ENCODE peak calls at places on chromosomes 3 and 15, in eight cellular contexts. J, P, Q, O, U, H, T and V are unnamed samples. For H3K4me1, the result is how much of the 10 kb centered on the place peaks cover.

GRCh38 chr15:68566377-68566954 is 12.3 kb upstream of the CORO2B start:
- DNase-seq in J (no peak), P (peak), Q (no peak), O (no peak), U (no peak), H (no peak), T (no peak), V (no peak)

GRCh38 chr3:172685331-172686214 is 25.3 kb downstream of the NCEH1 start:
- DNase-seq in J (no peak), P (no peak), Q (no peak), O (no peak), U (no peak), H (no peak), T (no peak), V (no peak)

GRCh38 chr3:42213417-42213816 is 52.6 kb downstream of the CCK start:
- DNase-seq in J (no peak), P (no peak), Q (no peak), O (no peak), U (peak), H (no peak), T (peak), V (peak)

GRCh38 chr15:64791401-64791800 is 16.0 kb upstream of the RBPMS2 start:
- DNase-seq in J (no peak), P (no peak), Q (no peak), O (no peak), U (no peak), H (no peak), T (no peak), V (no peak)

GRCh38 chr3:157589168-157589567 is 86.0 kb upstream of the VEPH1 start:
- DNase-seq in J (peak), P (no peak), Q (no peak), O (no peak), U (no peak), H (no peak), T (no peak), V (no peak)

GRCh38 chr3:47409284-47409683 is 28.5 kb downstream of the PTPN23 start:
- DNase-seq in J (no peak), P (no peak), Q (peak), O (no peak), U (no peak), H (no peak), T (no peak), V (no peak)

GRCh38 chr3:194300392-194300758 is 50.8 kb downstream of the CPN2 start:
- DNase-seq in J (peak), P (peak), Q (no peak), O (no peak), U (no peak), H (no peak), T (no peak), V (peak)

GRCh38 chr15:77864211-77865105 is 213.1 kb downstream of the TBC1D2B start:
- DNase-seq in J (no peak), P (no peak), Q (no peak), O (no peak), U (no peak), H (no peak), T (no peak), V (no peak)

GRCh38 chr3:158909870-158910269 is 108.0 kb downstream of the MFSD1 start:
- DNase-seq in J (peak), P (no peak), Q (no peak), O (no peak), U (no peak), H (no peak), T (no peak), V (no peak)

GRCh38 chr3:112133606-112134334 is 722 bp upstream of the GCSAM start:
- DNase-seq in J (no peak), P (no peak), Q (no peak), O (no peak), U (no peak), H (no peak), T (no peak), V (no peak)
- H3K4me1 ChIP-seq in J (under half), P (under half), Q (under half), O (under half), U (half or more), H (under half), T (half or more), V (under half)

DNA sequence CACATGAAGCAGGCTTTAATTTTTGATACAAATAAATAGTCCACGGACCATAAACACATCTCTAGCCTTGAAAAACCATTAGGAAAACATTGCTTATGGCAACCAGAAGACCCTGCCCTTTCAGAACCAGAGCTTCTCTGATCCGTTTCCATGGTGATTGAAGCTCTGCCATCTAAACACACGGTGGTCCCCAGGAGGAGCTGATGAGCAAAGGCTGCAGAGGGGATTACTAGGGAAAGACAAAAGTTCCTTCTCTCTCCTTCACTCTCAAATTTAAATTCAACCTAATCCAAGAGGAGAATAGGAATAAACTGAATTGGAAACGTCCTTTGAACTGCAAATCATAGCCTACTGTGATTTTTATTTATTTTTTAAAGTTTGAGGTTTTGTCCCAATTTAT is 122.1 kb upstream of the ATP10A start:
- DNase-seq in J (no peak), P (no peak), Q (no peak), O (no peak), U (no peak), H (no peak), T (no peak), V (no peak)
- H3K4me1 ChIP-seq in J (under half), P (under half), Q (under half), O (under half), U (under half), H (under half), T (under half), V (under half)

GRCh38 chr3:23859012-23859743 is 53.4 kb downstream of the UBE2E1 start:
- DNase-seq in J (peak), P (no peak), Q (no peak), O (no peak), U (no peak), H (no peak), T (no peak), V (no peak)
- H3K4me1 ChIP-seq in J (under half), P (under half), Q (under half), O (under half), U (under half), H (under half), T (under half), V (under half)

GRCh38 chr3:71692139-71692538 is 33.1 kb downstream of the EIF4E3 start:
- DNase-seq in J (no peak), P (no peak), Q (no peak), O (no peak), U (no peak), H (no peak), T (no peak), V (no peak)
- H3K4me1 ChIP-seq in J (half or more), P (under half), Q (under half), O (under half), U (under half), H (under half), T (under half), V (under half)

DNA sequence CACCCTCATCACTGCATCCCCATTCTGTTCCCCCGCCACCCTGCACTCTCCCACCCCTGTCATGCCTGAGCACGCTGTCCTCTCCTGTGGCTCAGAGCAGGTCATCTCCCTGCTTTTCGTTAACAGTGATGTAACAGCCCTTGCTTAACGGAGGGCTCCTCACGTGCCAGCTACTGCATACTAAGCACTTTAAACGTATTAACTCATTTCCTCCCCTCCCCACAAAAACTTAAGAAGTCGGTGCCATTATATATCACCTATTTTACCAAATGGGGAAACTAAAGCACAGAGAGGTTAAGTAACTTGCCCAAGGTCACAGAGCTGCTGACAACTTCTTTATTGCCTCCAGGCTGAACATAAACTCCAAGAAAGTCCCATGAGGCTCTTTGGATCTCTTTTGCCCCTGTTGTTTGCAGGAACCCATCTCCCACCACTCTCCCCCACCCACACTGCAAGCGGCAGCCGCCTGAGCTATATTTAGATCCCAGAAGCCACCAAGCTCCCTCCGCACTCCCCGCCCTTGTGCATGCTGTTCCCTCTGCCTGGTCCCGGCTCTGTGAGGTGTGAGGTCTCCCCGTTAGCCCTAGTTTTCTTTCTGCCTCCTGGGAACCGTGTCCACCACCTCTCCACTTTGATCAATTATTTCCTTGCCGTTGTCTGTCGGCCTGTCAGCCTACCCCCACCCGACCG is 752 bp upstream of the CSK start:
- DNase-seq in J (peak), P (no peak), Q (peak), O (no peak), U (peak), H (no peak), T (peak), V (peak)
- H3K4me1 ChIP-seq in J (under half), P (under half), Q (half or more), O (under half), U (half or more), H (under half), T (half or more), V (under half)

GRCh38 chr15:69719527-69719926 is 266.9 kb downstream of the RPLP1 start:
- DNase-seq in J (no peak), P (no peak), Q (no peak), O (no peak), U (no peak), H (no peak), T (peak), V (peak)
- H3K4me1 ChIP-seq in J (under half), P (under half), Q (half or more), O (under half), U (under half), H (under half), T (half or more), V (under half)

GRCh38 chr15:42056934-42057743 is 36.3 kb upstream of the PLA2G4E start:
- DNase-seq in J (peak), P (peak), Q (peak), O (peak), U (peak), H (peak), T (peak), V (peak)

GRCh38 chr15:42060477-42060763 is 33.9 kb downstream of the PLA2G4D start:
- DNase-seq in J (no peak), P (no peak), Q (no peak), O (no peak), U (no peak), H (no peak), T (no peak), V (peak)

GRCh38 chr15:42059661-42060476 is 34.5 kb downstream of the PLA2G4D start:
- DNase-seq in J (peak), P (no peak), Q (no peak), O (peak), U (peak), H (peak), T (peak), V (peak)

GRCh38 chr15:42057744-42058646 is 36.4 kb downstream of the PLA2G4D start:
- DNase-seq in J (no peak), P (no peak), Q (no peak), O (no peak), U (no peak), H (peak), T (no peak), V (peak)

GRCh38 chr15:42058791-42059190 is 35.6 kb downstream of the PLA2G4D start:
- DNase-seq in J (no peak), P (no peak), Q (no peak), O (no peak), U (no peak), H (no peak), T (no peak), V (no peak)
- H3K4me1 ChIP-seq in J (under half), P (under half), Q (under half), O (under half), U (under half), H (under half), T (under half), V (under half)

DNA sequence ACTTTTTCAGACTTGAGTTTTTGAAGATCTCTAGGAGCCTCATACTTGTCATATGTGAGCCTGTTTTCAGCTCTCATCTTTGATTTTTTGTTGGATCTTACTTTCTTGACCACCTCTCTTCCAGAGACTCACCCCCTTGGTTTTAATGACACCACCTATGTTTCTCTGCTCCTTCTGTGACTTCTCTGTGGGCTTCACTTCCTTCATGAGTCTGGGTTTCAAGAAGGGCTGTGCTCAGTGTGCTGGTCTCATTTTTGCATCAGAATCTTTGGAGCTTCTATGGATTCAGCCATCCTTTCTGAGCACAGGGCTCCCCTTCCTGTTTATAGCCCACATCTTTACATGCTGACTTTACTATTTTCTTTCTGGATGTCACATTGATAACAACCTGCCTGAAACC is 17.7 kb downstream of the PPM1L start:
- DNase-seq in J (no peak), P (no peak), Q (no peak), O (no peak), U (no peak), H (no peak), T (no peak), V (no peak)
- H3K4me1 ChIP-seq in J (under half), P (under half), Q (under half), O (under half), U (under half), H (under half), T (under half), V (under half)

GRCh38 chr3:52893723-52894122 is 3.6 kb downstream of the STIMATE start:
- DNase-seq in J (no peak), P (no peak), Q (no peak), O (no peak), U (no peak), H (no peak), T (no peak), V (no peak)
- H3K4me1 ChIP-seq in J (half or more), P (under half), Q (half or more), O (under half), U (under half), H (under half), T (half or more), V (under half)